ENCODE peak calls at places on chromosomes 6 and 20, in nine cellular contexts. Q is cardiac muscle cell, N is breast epithelium, A is caudate nucleus, B is heart left ventricle, C is heart right ventricle, K is RWPE1, G is K562, M is astrocyte. V is an unnamed sample.

GRCh38 chr6:151289399-151290007 is 49.7 kb downstream of the AKAP12 start:
- DNase-seq in A (no peak), Q (no peak), B (no peak), C (no peak), N (no peak), G (no peak), M (peak; percentile 30), K (no peak), V (no peak)

GRCh38 chr20:32786059-32786760 is 24.0 kb downstream of the DNMT3B start:
- DNase-seq in C (no peak), M (no peak), Q (no peak), A (no peak), K (no peak), G (no peak), B (no peak), N (no peak), V (no peak)

GRCh38 chr20:59751075-59751711 is 146.9 kb downstream of the PHACTR3 start:
- DNase-seq in B (peak; percentile 57), M (no peak), C (peak; percentile 63), N (peak; percentile 67), K (peak; percentile 89), G (peak; percentile 78), A (peak; percentile 74), Q (no peak), V (peak; percentile 78)

GRCh38 chr6:168157272-168158007 is 78.4 kb upstream of the FRMD1 start:
- DNase-seq in Q (no peak), K (peak; percentile 64), M (peak; percentile 86), N (no peak), G (no peak), B (no peak), A (no peak), C (no peak), V (no peak)

GRCh38 chr20:45970646-45971424 is 1.2 kb downstream of the ZNF335 start:
- DNase-seq in M (no peak), B (peak; percentile 29), C (peak; percentile 48), N (peak; percentile 57), K (no peak), Q (no peak), A (no peak), G (peak; percentile 32), V (no peak)

GRCh38 chr6:50520862-50521261 is 192.5 kb upstream of the TFAP2D start:
- DNase-seq in A (no peak), B (no peak), K (no peak), M (no peak), N (no peak), G (no peak), C (no peak), Q (no peak), V (no peak)

GRCh38 chr6:170188571-170189001 is 102.3 kb downstream of the DLL1 start:
- DNase-seq in B (no peak), M (no peak), K (no peak), G (no peak), A (no peak), C (no peak), Q (no peak), N (no peak), V (no peak)

GRCh38 chr6:136095961-136096360 is 154.2 kb downstream of the MTFR2 start:
- DNase-seq in C (peak; percentile 63), A (no peak), K (no peak), B (peak; percentile 61), N (no peak), G (no peak), Q (no peak), M (no peak), V (no peak)

GRCh38 chr20:32327087-32327681 is 30.9 kb upstream of the ASXL1 start:
- DNase-seq in G (no peak), K (no peak), B (no peak), M (peak; percentile 96), A (no peak), Q (peak; percentile 40), N (no peak), C (no peak), V (no peak)

GRCh38 chr6:2764610-2765165 is 505 bp upstream of the WRNIP1 start:
- DNase-seq in G (peak; percentile 60), Q (peak; percentile 39), N (no peak), M (peak; percentile 65), K (peak; percentile 53), A (no peak), B (peak; percentile 38), C (no peak), V (no peak)

GRCh38 chr6:108157234-108157971 is 8.4 kb upstream of the NR2E1 start:
- DNase-seq in C (no peak), B (no peak), M (no peak), K (no peak), A (no peak), N (no peak), G (no peak), Q (no peak), V (no peak)

GRCh38 chr6:159819932-159820640 is 20.0 kb downstream of the PNLDC1 start:
- DNase-seq in B (no peak), C (no peak), Q (no peak), K (no peak), G (no peak), A (no peak), M (no peak), N (no peak), V (no peak)

GRCh38 chr20:34954905-34955231 is 738 bp downstream of the GSS start:
- DNase-seq in A (no peak), G (peak; percentile 56), M (peak; percentile 29), C (peak; percentile 50), B (peak; percentile 40), K (peak; percentile 50), Q (no peak), N (no peak), V (no peak)

GRCh38 chr20:25056601-25057233 is 1.2 kb downstream of the ACSS1 start:
- DNase-seq in M (no peak), N (no peak), K (no peak), A (no peak), B (peak; percentile 18), C (no peak), G (no peak), Q (no peak), V (no peak)

GRCh38 chr6:58419321-58419720 is 1101.9 kb downstream of the PRIM2 start:
- DNase-seq in K (no peak), B (no peak), G (no peak), A (no peak), C (no peak), N (no peak), Q (no peak), M (no peak), V (no peak)

GRCh38 chr6:33075568-33076405 is at the start of gene HLA-DPB1:
- DNase-seq in B (peak; percentile 37), K (peak; percentile 78), Q (peak; percentile 76), C (peak; percentile 50), M (peak; percentile 26), N (no peak), G (peak; percentile 65), A (no peak), V (no peak)

GRCh38 chr6:1325471-1326309 is 13.8 kb downstream of the FOXQ1 start:
- DNase-seq in Q (no peak), N (no peak), C (no peak), K (peak; percentile 91), A (no peak), G (no peak), M (peak; percentile 94), B (no peak), V (no peak)
- H3K27ac ChIP-seq in Q (no peak overlapping the region), N (no peak overlapping the region), C (no peak overlapping the region), K (peak overlapping the region; percentile 68), A (no peak overlapping the region), G (no peak overlapping the region), M (peak overlapping the region; percentile 56), B (no peak overlapping the region), V (no peak overlapping the region)

GRCh38 chr6:154815938-154816820 is 83.0 kb downstream of the SCAF8 start:
- DNase-seq in K (no peak), A (no peak), M (peak; percentile 51), G (no peak), C (no peak), Q (no peak), N (no peak), B (no peak), V (no peak)

DNA sequence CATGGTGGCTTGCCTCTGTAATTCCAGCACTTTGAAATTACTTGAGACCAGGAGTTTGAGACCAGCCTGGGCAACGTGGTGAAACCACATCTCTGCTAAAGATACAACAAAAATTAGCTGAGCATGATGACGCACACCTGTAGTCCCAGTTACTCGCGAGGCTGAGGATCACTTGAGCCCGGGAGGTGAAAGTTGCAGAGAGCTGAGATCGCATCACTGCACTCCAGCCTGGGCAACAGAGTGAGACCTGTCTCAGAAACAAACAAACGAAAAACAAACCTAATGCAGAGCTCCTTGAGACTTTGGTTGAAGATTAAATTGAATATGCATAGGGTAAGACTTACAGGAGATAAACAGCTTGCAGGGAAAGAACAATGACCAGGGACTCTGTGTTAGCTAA is 80.8 kb downstream of the SCAF8 start:
- DNase-seq in C (no peak), M (no peak), G (no peak), K (no peak), N (no peak), A (no peak), B (no peak), Q (no peak), V (no peak)
- H3K27ac ChIP-seq in C (no peak overlapping the region), M (no peak overlapping the region), G (no peak overlapping the region), K (no peak overlapping the region), N (no peak overlapping the region), A (no peak overlapping the region), B (no peak overlapping the region), Q (no peak overlapping the region), V (no peak overlapping the region)

DNA sequence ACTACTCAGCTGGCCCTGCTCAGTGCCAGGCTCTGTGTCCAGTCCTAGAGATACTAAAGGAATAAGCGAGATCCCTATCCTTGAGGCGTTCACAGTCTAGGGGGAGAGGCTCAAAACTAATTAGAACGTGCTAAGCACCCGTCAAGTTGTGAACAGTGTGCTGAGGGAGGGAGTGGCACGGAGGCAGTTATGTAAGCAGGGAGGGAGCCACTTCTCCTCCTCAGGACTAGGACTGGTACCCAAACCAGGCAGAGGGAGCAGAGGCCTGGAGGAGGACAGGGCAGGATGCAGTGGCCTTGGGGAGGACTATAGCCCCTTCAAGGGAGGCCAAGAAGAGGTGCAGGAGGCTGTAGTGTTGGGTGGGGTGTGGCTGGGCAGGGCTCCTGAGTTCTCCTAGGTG is 39.6 kb upstream of the VSTM2L start:
- DNase-seq in M (no peak), Q (no peak), N (no peak), C (no peak), A (no peak), B (no peak), G (no peak), K (no peak), V (no peak)
- H3K27ac ChIP-seq in M (no peak overlapping the region), Q (no peak overlapping the region), N (no peak overlapping the region), C (no peak overlapping the region), A (no peak overlapping the region), B (no peak overlapping the region), G (no peak overlapping the region), K (no peak overlapping the region), V (no peak overlapping the region)

GRCh38 chr6:52346503-52346902 is 15.4 kb upstream of the PAQR8 start:
- DNase-seq in C (no peak), K (no peak), N (no peak), G (no peak), M (no peak), A (no peak), Q (no peak), B (no peak), V (no peak)

GRCh38 chr6:52356017-52356416 is 5.9 kb upstream of the PAQR8 start:
- DNase-seq in G (peak; percentile 39), B (no peak), N (no peak), A (no peak), K (no peak), M (no peak), C (no peak), Q (no peak), V (no peak)

GRCh38 chr6:52351879-52352238 is 10.1 kb upstream of the PAQR8 start:
- DNase-seq in C (no peak), B (no peak), N (no peak), K (no peak), M (no peak), A (no peak), G (no peak), Q (no peak), V (no peak)

GRCh38 chr6:52352239-52353008 is 9.5 kb upstream of the PAQR8 start:
- DNase-seq in M (peak; percentile 93), B (no peak), K (peak; percentile 82), Q (no peak), A (no peak), C (no peak), G (peak; percentile 31), N (no peak), V (no peak)
- H3K27ac ChIP-seq in M (peak overlapping the region; percentile 73), B (no peak overlapping the region), K (peak overlapping the region; percentile 57), Q (no peak overlapping the region), A (no peak overlapping the region), C (no peak overlapping the region), G (peak overlapping the region; percentile 59), N (peak overlapping the region; percentile 25), V (no peak overlapping the region)